ENCODE peak calls at places on chromosomes 16 and 17, in five cellular contexts. One of them, this sample, is unnamed.
A peak's percentile ranks its signal among the peaks of the same experiment; 100 is the strongest.

GRCh38 chr17:9204026-9204425 is 182.7 kb downstream of the NTN1 start:
- DNase-seq in cardiac muscle cell: no peak
- DNase-seq in body of pancreas: no peak
- DNase-seq in sigmoid colon: no peak
- DNase-seq in germinal center: no peak
- DNase-seq in this sample: no peak

GRCh38 chr16:88357306-88358032 is 25.3 kb upstream of the ZNF469 start:
- DNase-seq in cardiac muscle cell: no peak
- DNase-seq in body of pancreas: no peak
- DNase-seq in sigmoid colon: peak; percentile 62
- DNase-seq in germinal center: no peak
- DNase-seq in this sample: no peak

GRCh38 chr17:10807704-10808128 is 3.8 kb upstream of the TMEM238L start:
- DNase-seq in cardiac muscle cell: no peak
- DNase-seq in body of pancreas: no peak
- DNase-seq in sigmoid colon: no peak
- DNase-seq in germinal center: no peak
- DNase-seq in this sample: no peak

GRCh38 chr17:81432873-81433451 is 37.7 kb downstream of the BAHCC1 start:
- DNase-seq in cardiac muscle cell: no peak
- DNase-seq in body of pancreas: peak; percentile 99
- DNase-seq in sigmoid colon: no peak
- DNase-seq in germinal center: no peak
- DNase-seq in this sample: peak; percentile 46

GRCh38 chr16:15874745-15875314 is 13.6 kb downstream of the CEP20 start:
- DNase-seq in cardiac muscle cell: peak; percentile 68
- DNase-seq in body of pancreas: peak; percentile 71
- DNase-seq in sigmoid colon: peak; percentile 83
- DNase-seq in germinal center: no peak
- DNase-seq in this sample: peak; percentile 62

GRCh38 chr16:21075252-21075651 is 75.4 kb downstream of the DNAH3 start:
- DNase-seq in cardiac muscle cell: no peak
- DNase-seq in body of pancreas: no peak
- DNase-seq in sigmoid colon: no peak
- DNase-seq in germinal center: no peak
- DNase-seq in this sample: no peak

GRCh38 chr16:56851671-56852400 is 13.2 kb upstream of the SLC12A3 start:
- DNase-seq in cardiac muscle cell: no peak
- DNase-seq in body of pancreas: no peak
- DNase-seq in sigmoid colon: peak; percentile 47
- DNase-seq in germinal center: no peak
- DNase-seq in this sample: no peak

GRCh38 chr17:3802461-3803307 is 1.7 kb upstream of the ITGAE start:
- DNase-seq in cardiac muscle cell: no peak
- DNase-seq in body of pancreas: peak; percentile 38
- DNase-seq in sigmoid colon: peak; percentile 88
- DNase-seq in germinal center: no peak
- DNase-seq in this sample: peak; percentile 89

GRCh38 chr16:86452451-86452850 is 57.9 kb upstream of the FOXF1 start:
- DNase-seq in cardiac muscle cell: no peak
- DNase-seq in body of pancreas: no peak
- DNase-seq in sigmoid colon: peak; percentile 80
- DNase-seq in germinal center: no peak
- DNase-seq in this sample: no peak

GRCh38 chr16:87222335-87222734 is 94.9 kb downstream of the C16orf95 start:
- DNase-seq in cardiac muscle cell: no peak
- DNase-seq in body of pancreas: no peak
- DNase-seq in sigmoid colon: no peak
- DNase-seq in germinal center: no peak
- DNase-seq in this sample: no peak

GRCh38 chr17:38877130-38877851 is 7.4 kb downstream of the LASP1 start:
- DNase-seq in cardiac muscle cell: no peak
- DNase-seq in body of pancreas: peak; percentile 39
- DNase-seq in sigmoid colon: no peak
- DNase-seq in germinal center: peak; percentile 85
- DNase-seq in this sample: no peak

GRCh38 chr16:35689764-35690163 is 2230.4 kb downstream of the TP53TG3F start:
- DNase-seq in cardiac muscle cell: no peak
- DNase-seq in body of pancreas: no peak
- DNase-seq in sigmoid colon: no peak
- DNase-seq in germinal center: no peak
- DNase-seq in this sample: no peak

GRCh38 chr16:80563066-80563465 is 22.3 kb downstream of the DYNLRB2 start:
- DNase-seq in cardiac muscle cell: no peak
- DNase-seq in body of pancreas: no peak
- DNase-seq in sigmoid colon: no peak
- DNase-seq in germinal center: no peak
- DNase-seq in this sample: no peak

GRCh38 chr17:42272576-42272975 is 3.6 kb downstream of the STAT5B start:
- DNase-seq in cardiac muscle cell: no peak
- DNase-seq in body of pancreas: no peak
- DNase-seq in sigmoid colon: no peak
- DNase-seq in germinal center: no peak
- DNase-seq in this sample: no peak

GRCh38 chr17:40091691-40092397 is 8.5 kb downstream of the NR1D1 start:
- DNase-seq in cardiac muscle cell: no peak
- DNase-seq in body of pancreas: peak; percentile 56
- DNase-seq in sigmoid colon: no peak
- DNase-seq in germinal center: no peak
- DNase-seq in this sample: no peak

GRCh38 chr16:67537636-67538591 is 9.3 kb downstream of the RIPOR1 start:
- DNase-seq in cardiac muscle cell: peak; percentile 61
- DNase-seq in body of pancreas: peak; percentile 75
- DNase-seq in sigmoid colon: peak; percentile 75
- DNase-seq in germinal center: peak; percentile 69
- DNase-seq in this sample: no peak

GRCh38 chr16:48852955-48853354 is 243.0 kb upstream of the N4BP1 start:
- DNase-seq in cardiac muscle cell: peak; percentile 5
- DNase-seq in body of pancreas: peak; percentile 38
- DNase-seq in sigmoid colon: no peak
- DNase-seq in germinal center: no peak
- DNase-seq in this sample: no peak

GRCh38 chr17:47064684-47065083 is 85.6 kb upstream of the RPRML start:
- DNase-seq in cardiac muscle cell: no peak
- DNase-seq in body of pancreas: no peak
- DNase-seq in sigmoid colon: no peak
- DNase-seq in germinal center: no peak
- DNase-seq in this sample: no peak

GRCh38 chr16:66050991-66051390 is 315.5 kb upstream of the CDH5 start:
- DNase-seq in cardiac muscle cell: no peak
- DNase-seq in body of pancreas: no peak
- DNase-seq in sigmoid colon: no peak
- DNase-seq in germinal center: no peak
- DNase-seq in this sample: no peak

GRCh38 chr16:55328611-55329569 is 4.9 kb downstream of the IRX6 start:
- DNase-seq in cardiac muscle cell: peak; percentile 22
- DNase-seq in body of pancreas: no peak
- DNase-seq in sigmoid colon: no peak
- DNase-seq in germinal center: no peak
- DNase-seq in this sample: no peak

GRCh38 chr16:17850626-17851265 is 380.0 kb upstream of the XYLT1 start:
- DNase-seq in cardiac muscle cell: no peak
- DNase-seq in body of pancreas: no peak
- DNase-seq in sigmoid colon: no peak
- DNase-seq in germinal center: no peak
- DNase-seq in this sample: no peak